ENCODE peak calls at places on chromosomes 6 and 20, in seven cellular contexts. X is small intestine, U is right lobe of liver, P is left lung, L is stomach, J is PC-9, F is uterus. V is an unnamed sample. For H3K4me1, the result is how much of the 10 kb centered on the place peaks cover.

GRCh38 chr6:85751374-85752055 is 108.8 kb upstream of the SYNCRIP start:
- DNase-seq in X (peak), U (no peak), P (no peak), L (no peak), J (no peak), F (no peak), V (peak)

GRCh38 chr20:4470375-4470774 is 251.3 kb upstream of the PRND start:
- DNase-seq in X (no peak), U (no peak), P (no peak), L (no peak), J (no peak), F (no peak), V (no peak)

GRCh38 chr6:157272372-157272771 is 50.9 kb downstream of the TMEM242 start:
- DNase-seq in X (peak), U (no peak), P (peak), L (no peak), J (no peak), F (no peak), V (no peak)

GRCh38 chr20:63488331-63489251 is 10.3 kb downstream of the EEF1A2 start:
- DNase-seq in X (no peak), U (no peak), P (peak), L (no peak), J (no peak), F (no peak), V (no peak)

GRCh38 chr6:133966654-133967300 is 13.8 kb downstream of the TBPL1 start:
- DNase-seq in X (no peak), U (no peak), P (no peak), L (no peak), J (no peak), F (no peak), V (no peak)

GRCh38 chr20:1505361-1505760 is 14.1 kb upstream of the SIRPB2 start:
- DNase-seq in X (no peak), U (no peak), P (no peak), L (no peak), J (peak), F (no peak), V (no peak)

GRCh38 chr6:81553246-81553645 is 199.2 kb downstream of the TENT5A start:
- DNase-seq in X (no peak), U (no peak), P (no peak), L (no peak), J (no peak), F (no peak), V (no peak)

GRCh38 chr20:19727251-19727847 is 30.7 kb upstream of the RIN2 start:
- DNase-seq in X (no peak), U (no peak), P (no peak), L (no peak), J (no peak), F (no peak), V (no peak)

GRCh38 chr6:90411292-90411781 is 114.7 kb upstream of the BACH2 start:
- DNase-seq in X (peak), U (no peak), P (no peak), L (peak), J (peak), F (no peak), V (no peak)

GRCh38 chr20:4985658-4986057 is 15.7 kb downstream of the SLC23A2 start:
- DNase-seq in X (no peak), U (no peak), P (no peak), L (no peak), J (no peak), F (no peak), V (no peak)

GRCh38 chr20:32382102-32382950 is 24.2 kb downstream of the ASXL1 start:
- DNase-seq in X (peak), U (no peak), P (no peak), L (no peak), J (no peak), F (no peak), V (peak)

GRCh38 chr6:155075938-155076337 is 80.8 kb downstream of the TIAM2 start:
- DNase-seq in X (no peak), U (no peak), P (no peak), L (no peak), J (no peak), F (no peak), V (no peak)

GRCh38 chr6:29200767-29201662 is 30.3 kb downstream of the OR2J2 start:
- DNase-seq in X (no peak), U (no peak), P (peak), L (no peak), J (no peak), F (no peak), V (no peak)

GRCh38 chr6:83096791-83097190 is 29.3 kb downstream of the DOP1A start:
- DNase-seq in X (no peak), U (no peak), P (no peak), L (no peak), J (no peak), F (no peak), V (no peak)

GRCh38 chr6:154921482-154921881 is 73.6 kb upstream of the TIAM2 start:
- DNase-seq in X (no peak), U (no peak), P (no peak), L (no peak), J (no peak), F (no peak), V (no peak)

GRCh38 chr6:111625511-111626331 is 20.0 kb upstream of the TRAF3IP2 start:
- DNase-seq in X (peak), U (peak), P (no peak), L (peak), J (no peak), F (peak), V (no peak)

GRCh38 chr20:38145094-38146075 is 19.7 kb downstream of the TGM2 start:
- DNase-seq in X (no peak), U (peak), P (no peak), L (no peak), J (no peak), F (peak), V (no peak)

GRCh38 chr6:40937491-40937890 is 101.5 kb downstream of the UNC5CL start:
- DNase-seq in X (no peak), U (no peak), P (no peak), L (no peak), J (no peak), F (no peak), V (no peak)

GRCh38 chr6:169452117-169452868 is 198.6 kb upstream of the THBS2 start:
- DNase-seq in X (no peak), U (no peak), P (no peak), L (peak), J (peak), F (peak), V (peak)

GRCh38 chr20:63626424-63627128 is at the start of gene GMEB2:
- DNase-seq in X (peak), U (peak), P (peak), L (peak), J (no peak), F (peak), V (peak)

GRCh38 chr20:11155156-11155805 is 481.5 kb upstream of the JAG1 start:
- DNase-seq in X (peak), U (no peak), P (no peak), L (no peak), J (no peak), F (no peak), V (no peak)

GRCh38 chr20:51958099-51958498 is 155.8 kb upstream of the SALL4 start:
- DNase-seq in X (no peak), U (no peak), P (no peak), L (no peak), J (no peak), F (no peak), V (no peak)

GRCh38 chr6:105430685-105431084 is 27.8 kb upstream of the PREP start:
- DNase-seq in X (no peak), U (no peak), P (no peak), L (no peak), J (no peak), F (no peak), V (no peak)

GRCh38 chr6:29834564-29835436 is 7.2 kb downstream of the HLA-G start:
- DNase-seq in X (no peak), U (peak), P (peak), L (peak), J (peak), F (no peak), V (peak)

GRCh38 chr6:170298688-170299087 is 7.8 kb upstream of the DLL1 start:
- DNase-seq in X (no peak), U (no peak), P (no peak), L (no peak), J (no peak), F (no peak), V (no peak)

GRCh38 chr6:101706576-101706975 is 313.1 kb downstream of the GRIK2 start:
- DNase-seq in X (no peak), U (no peak), P (no peak), L (no peak), J (no peak), F (no peak), V (no peak)

GRCh38 chr6:96939019-96939805 is 14.7 kb downstream of the KLHL32 start:
- DNase-seq in X (peak), U (no peak), P (no peak), L (no peak), J (peak), F (no peak), V (peak)

GRCh38 chr20:50610212-50610718 is 81.1 kb downstream of the RIPOR3 start:
- DNase-seq in X (no peak), U (no peak), P (no peak), L (no peak), J (peak), F (no peak), V (no peak)

GRCh38 chr20:4606046-4606445 is 115.7 kb upstream of the PRND start:
- DNase-seq in X (no peak), U (no peak), P (no peak), L (no peak), J (no peak), F (no peak), V (no peak)

GRCh38 chr6:79512014-79512413 is 25.2 kb downstream of the LCA5 start:
- DNase-seq in X (no peak), U (no peak), P (no peak), L (no peak), J (no peak), F (no peak), V (no peak)

GRCh38 chr6:157823523-157824370 is 701 bp downstream of the SNX9 start:
- DNase-seq in X (peak), U (peak), P (peak), L (peak), J (peak), F (peak), V (peak)

GRCh38 chr6:19538086-19538485 is 299.1 kb upstream of the ID4 start:
- DNase-seq in X (peak), U (no peak), P (peak), L (peak), J (peak), F (no peak), V (peak)

GRCh38 chr20:8330785-8331699 is 199.0 kb downstream of the PLCB1 start:
- DNase-seq in X (no peak), U (no peak), P (no peak), L (no peak), J (no peak), F (no peak), V (no peak)

GRCh38 chr6:30112402-30113376 is at the start of gene TRIM31:
- DNase-seq in X (peak), U (no peak), P (no peak), L (no peak), J (no peak), F (no peak), V (peak)

GRCh38 chr20:57653546-57653900 is 33.3 kb upstream of the ZBP1 start:
- DNase-seq in X (no peak), U (peak), P (no peak), L (no peak), J (no peak), F (no peak), V (no peak)

GRCh38 chr6:20312581-20312980 is 89.1 kb upstream of the E2F3 start:
- DNase-seq in X (peak), U (no peak), P (no peak), L (no peak), J (no peak), F (no peak), V (no peak)

GRCh38 chr20:61737346-61737745 is 328.3 kb downstream of the TAF4 start:
- DNase-seq in X (no peak), U (no peak), P (no peak), L (no peak), J (no peak), F (no peak), V (no peak)

GRCh38 chr20:32479697-32480140 is 105.4 kb downstream of the NOL4L start:
- DNase-seq in X (peak), U (peak), P (peak), L (no peak), J (no peak), F (no peak), V (peak)

GRCh38 chr6:2858678-2859324 is 17.1 kb upstream of the SERPINB1 start:
- DNase-seq in X (no peak), U (no peak), P (no peak), L (no peak), J (no peak), F (no peak), V (no peak)

GRCh38 chr6:2861822-2862164 is 20.1 kb upstream of the SERPINB1 start:
- DNase-seq in X (no peak), U (no peak), P (no peak), L (no peak), J (no peak), F (no peak), V (no peak)

GRCh38 chr6:2859325-2859700 is 17.6 kb upstream of the SERPINB1 start:
- DNase-seq in X (no peak), U (no peak), P (no peak), L (no peak), J (no peak), F (no peak), V (no peak)

GRCh38 chr6:2862712-2863174 is 21.1 kb upstream of the SERPINB1 start:
- DNase-seq in X (no peak), U (no peak), P (no peak), L (no peak), J (no peak), F (no peak), V (peak)

DNA sequence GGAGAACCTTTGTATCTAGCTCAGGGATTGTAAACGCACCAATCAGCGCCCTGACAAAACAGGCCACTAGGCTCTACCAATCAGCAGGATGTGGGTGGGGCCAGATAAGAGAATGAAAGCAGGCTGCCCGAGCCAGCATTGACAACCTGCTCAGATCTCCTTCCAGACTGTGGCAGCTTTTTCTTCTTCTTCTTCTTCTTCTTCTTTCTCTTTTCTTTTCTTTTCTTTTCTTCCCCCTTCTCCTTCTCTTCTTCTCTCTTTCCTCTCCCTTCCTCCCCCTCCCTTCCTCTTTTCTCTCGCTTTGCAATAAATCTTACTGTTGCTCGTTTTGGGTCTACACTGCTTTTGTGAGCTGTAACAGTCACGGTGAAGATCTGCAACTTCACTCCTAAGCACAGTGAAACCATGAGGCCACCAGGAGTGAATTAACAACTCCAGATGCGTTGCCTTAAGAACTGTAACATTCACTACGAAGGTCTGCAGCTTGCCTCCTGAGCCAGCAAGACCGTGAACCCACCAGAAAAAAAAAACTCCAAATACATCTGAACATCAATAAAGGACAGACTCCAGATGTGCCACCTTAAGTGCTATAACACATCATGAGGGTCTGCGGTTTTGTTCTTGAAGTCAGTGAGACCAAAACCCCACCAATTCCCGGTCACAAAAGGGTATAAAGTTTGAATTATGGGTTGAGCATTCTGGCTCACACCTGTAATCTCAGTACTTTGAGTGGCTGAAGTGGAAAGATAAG is 19.6 kb upstream of the SERPINB1 start:
- DNase-seq in X (no peak), U (no peak), P (no peak), L (no peak), J (no peak), F (no peak), V (no peak)
- H3K4me1 ChIP-seq in X (under half), U (under half), P (under half), L (under half), J (under half), F (under half), V (under half)

GRCh38 chr20:48819813-48820648 is 7.8 kb downstream of the PREX1 start:
- DNase-seq in X (no peak), U (no peak), P (no peak), L (no peak), J (no peak), F (no peak), V (no peak)
- H3K4me1 ChIP-seq in X (under half), U (under half), P (half or more), L (under half), J (under half), F (under half), V (under half)

GRCh38 chr6:43185391-43185790 is 3.4 kb downstream of the CUL9 start:
- DNase-seq in X (no peak), U (no peak), P (no peak), L (no peak), J (no peak), F (no peak), V (no peak)
- H3K4me1 ChIP-seq in X (under half), U (under half), P (under half), L (under half), J (under half), F (under half), V (under half)

GRCh38 chr6:7554533-7555275 is 13.2 kb downstream of the DSP start:
- DNase-seq in X (no peak), U (no peak), P (no peak), L (no peak), J (no peak), F (no peak), V (no peak)
- H3K4me1 ChIP-seq in X (under half), U (under half), P (under half), L (under half), J (under half), F (under half), V (under half)

DNA sequence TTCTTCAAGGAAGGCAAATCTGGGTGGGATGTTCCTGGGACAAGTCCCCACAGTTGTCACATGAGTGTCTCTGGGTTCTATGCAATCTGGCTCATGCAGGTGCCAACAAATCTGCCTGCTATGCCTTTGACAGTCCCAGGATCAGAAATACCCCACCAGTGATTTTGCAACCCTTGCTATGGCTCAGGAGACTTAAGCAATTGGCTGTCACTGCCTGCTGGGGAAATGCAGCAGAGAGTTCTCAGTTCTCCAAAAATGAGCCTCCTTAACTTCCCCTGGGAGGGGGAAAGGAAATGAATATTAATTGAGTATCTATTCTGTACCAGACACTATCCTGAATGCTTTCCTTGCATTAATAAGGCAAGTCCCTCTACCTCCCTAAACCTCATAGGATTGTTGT is 30.3 kb upstream of the MAFB start:
- DNase-seq in X (no peak), U (no peak), P (no peak), L (no peak), J (no peak), F (no peak), V (no peak)
- H3K4me1 ChIP-seq in X (under half), U (under half), P (under half), L (under half), J (under half), F (under half), V (under half)

DNA sequence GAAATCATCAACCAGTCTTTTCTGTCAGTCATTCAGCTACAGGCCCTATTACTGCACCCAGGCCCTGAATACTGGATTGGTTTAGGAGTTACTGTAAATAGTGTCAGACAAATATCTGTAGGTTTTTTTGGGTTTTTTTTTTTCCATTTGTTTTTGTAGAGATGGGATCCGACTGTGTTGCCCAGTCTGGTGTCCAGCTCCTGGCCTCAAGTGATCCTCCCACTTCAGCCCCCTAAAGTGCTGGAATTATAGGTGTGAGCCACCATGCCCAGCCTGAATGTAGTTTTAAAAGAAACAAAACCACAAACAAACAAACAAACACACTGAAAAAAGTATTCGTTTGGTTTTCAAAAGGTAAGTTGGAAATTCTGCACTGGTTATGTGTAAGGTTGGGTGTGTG is 39.6 kb downstream of the DZANK1 start:
- DNase-seq in X (no peak), U (no peak), P (no peak), L (no peak), J (no peak), F (no peak), V (no peak)
- H3K4me1 ChIP-seq in X (under half), U (under half), P (under half), L (under half), J (under half), F (under half), V (under half)

GRCh38 chr6:130869681-130870080 is 42.5 kb downstream of the SMLR1 start:
- DNase-seq in X (no peak), U (no peak), P (no peak), L (no peak), J (no peak), F (no peak), V (no peak)
- H3K4me1 ChIP-seq in X (under half), U (under half), P (under half), L (under half), J (under half), F (under half), V (under half)

GRCh38 chr6:143516700-143517446 is 5.4 kb upstream of the FUCA2 start:
- DNase-seq in X (no peak), U (no peak), P (no peak), L (no peak), J (no peak), F (no peak), V (peak)

GRCh38 chr6:143517447-143517773 is 5.9 kb upstream of the FUCA2 start:
- DNase-seq in X (no peak), U (no peak), P (no peak), L (no peak), J (no peak), F (no peak), V (no peak)

GRCh38 chr6:143513410-143513809 is 1.9 kb upstream of the FUCA2 start:
- DNase-seq in X (peak), U (no peak), P (no peak), L (peak), J (no peak), F (no peak), V (peak)

GRCh38 chr6:143514996-143515760 is 3.7 kb upstream of the FUCA2 start:
- DNase-seq in X (no peak), U (no peak), P (no peak), L (peak), J (no peak), F (no peak), V (peak)

GRCh38 chr6:143515766-143516355 is 4.3 kb upstream of the FUCA2 start:
- DNase-seq in X (no peak), U (no peak), P (no peak), L (no peak), J (no peak), F (no peak), V (no peak)
- H3K4me1 ChIP-seq in X (under half), U (under half), P (under half), L (under half), J (under half), F (under half), V (under half)

DNA sequence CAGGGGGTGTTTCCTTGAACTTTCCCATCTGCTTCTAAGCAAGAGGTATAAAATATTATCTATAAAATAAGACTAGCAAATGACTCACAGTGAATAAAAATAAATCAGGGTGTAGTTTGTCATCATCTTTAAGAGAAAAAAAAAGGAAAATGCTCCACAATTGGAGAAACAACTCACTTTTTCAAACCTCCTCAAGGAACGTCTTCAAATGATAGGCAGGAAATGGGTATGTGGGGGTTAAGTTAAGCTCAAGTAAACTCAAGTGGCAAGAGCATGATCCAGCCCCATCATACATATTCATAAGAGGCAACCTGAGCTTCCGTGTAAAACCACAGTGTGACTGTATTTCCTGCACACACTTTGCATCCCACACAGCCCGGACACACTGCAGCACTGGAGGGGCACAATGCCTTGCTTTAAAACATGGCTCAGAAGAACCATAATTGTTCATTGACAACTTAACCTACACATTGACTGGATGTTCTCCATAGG is 58.5 kb upstream of the CEP85L start:
- DNase-seq in X (peak), U (no peak), P (no peak), L (peak), J (no peak), F (no peak), V (peak)
- H3K4me1 ChIP-seq in X (under half), U (under half), P (under half), L (under half), J (half or more), F (under half), V (under half)

V was measured in colonic mucosa.